ENCODE peak calls at places on chromosomes 3 and 15, in six cellular contexts. I, H, K, P, R and W are unnamed samples.

GRCh38 chr3:8875831-8876230 is 87.4 kb downstream of the RAD18 start:
- DNase-seq in H (no peak), K (no peak), R (no peak), P (no peak), I (no peak), W (no peak)

GRCh38 chr15:66875588-66876422 is 173.8 kb downstream of the SMAD6 start:
- DNase-seq in R (no peak), P (no peak), H (no peak), I (no peak), K (peak; percentile 38), W (peak; percentile 6)

GRCh38 chr3:64575211-64575844 is 112.5 kb downstream of the ADAMTS9 start:
- DNase-seq in R (no peak), K (peak; percentile 64), I (no peak), P (no peak), H (no peak), W (no peak)

GRCh38 chr3:14284694-14285404 is 106.2 kb downstream of the LSM3 start:
- DNase-seq in H (no peak), I (no peak), P (no peak), R (no peak), K (no peak), W (no peak)

GRCh38 chr3:197463279-197463678 is 92.5 kb downstream of the BDH1 start:
- DNase-seq in R (no peak), I (no peak), H (no peak), K (no peak), P (no peak), W (no peak)

GRCh38 chr3:194485876-194486539 is 794 bp downstream of the ATP13A3 start:
- DNase-seq in P (no peak), K (peak; percentile 68), R (peak; percentile 86), H (peak; percentile 33), I (peak; percentile 45), W (peak; percentile 43)

GRCh38 chr3:42308651-42309050 is 42.7 kb upstream of the CCK start:
- DNase-seq in R (no peak), P (no peak), H (no peak), K (no peak), I (no peak), W (no peak)

GRCh38 chr3:126976906-126977305 is 6.0 kb upstream of the PLXNA1 start:
- DNase-seq in H (no peak), R (no peak), I (no peak), K (no peak), P (no peak), W (no peak)

GRCh38 chr15:81289910-81290309 is 34.0 kb downstream of the STARD5 start:
- DNase-seq in H (no peak), P (no peak), I (no peak), K (no peak), R (no peak), W (no peak)
- H3K27ac ChIP-seq in H (no peak overlapping the region), P (no peak overlapping the region), I (no peak overlapping the region), K (no peak overlapping the region), R (no peak overlapping the region), W (no peak overlapping the region)

DNA sequence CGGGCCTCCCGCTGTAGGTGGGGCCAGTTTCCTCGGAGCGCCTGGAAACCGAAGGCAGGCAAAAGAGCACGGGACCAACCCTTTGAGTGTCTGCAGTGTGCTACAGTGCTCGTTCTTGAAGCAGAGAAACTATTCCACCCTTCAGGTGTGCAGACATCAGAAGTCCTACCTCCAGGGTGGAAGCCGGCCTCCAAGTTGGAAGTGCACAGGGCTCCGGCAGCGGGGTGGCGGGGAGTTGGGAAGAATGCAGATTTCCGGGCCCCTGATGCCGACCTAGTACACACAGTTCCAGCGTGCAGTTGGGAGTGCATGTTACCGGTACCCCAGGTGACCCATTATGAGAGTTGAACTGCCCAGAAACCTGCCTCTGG is 3.0 kb downstream of the KLF13 start:
- DNase-seq in P (no peak), R (no peak), H (no peak), K (no peak), I (no peak), W (no peak)
- H3K27ac ChIP-seq in P (no peak overlapping the region), R (no peak overlapping the region), H (peak overlapping the region; percentile 99), K (no peak overlapping the region), I (peak overlapping the region; percentile 92), W (peak overlapping the region; percentile 91)

DNA sequence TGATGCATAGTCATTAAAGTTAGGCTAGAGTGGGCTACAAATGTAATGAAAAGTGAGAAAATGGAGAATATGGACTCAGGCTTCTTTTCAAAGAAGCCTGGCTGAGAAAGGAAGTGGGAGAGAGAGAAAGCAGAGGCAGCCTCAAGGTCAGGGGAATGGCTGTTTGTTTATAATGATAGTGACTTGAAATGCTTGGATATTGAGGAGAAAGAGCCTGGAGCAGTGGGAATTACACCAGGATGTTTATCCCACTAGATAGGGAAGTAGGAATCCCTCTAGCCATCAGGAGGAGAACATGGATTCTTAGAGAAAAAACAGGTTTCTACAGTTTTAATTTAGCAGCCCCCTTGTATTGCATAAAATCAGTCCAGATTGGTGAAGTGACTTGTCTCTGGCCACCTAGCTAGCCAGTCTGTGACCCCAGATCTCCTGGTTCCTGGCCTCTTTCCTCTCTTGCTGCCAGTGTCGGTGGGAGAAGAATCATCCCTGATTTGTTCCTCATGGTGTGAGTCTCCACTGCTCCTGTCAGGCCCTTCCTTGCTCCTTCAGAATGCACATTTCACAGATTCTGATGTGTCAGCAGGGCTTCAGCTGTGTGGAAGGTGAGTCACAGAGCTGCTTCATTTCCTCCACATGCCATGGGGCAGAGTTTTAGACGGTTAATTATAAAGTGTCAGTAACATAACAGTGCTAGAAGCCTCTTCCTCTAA is 32.9 kb downstream of the SEMA6D start:
- DNase-seq in I (no peak), K (peak; percentile 57), P (no peak), H (no peak), R (no peak), W (no peak)
- H3K27ac ChIP-seq in I (no peak overlapping the region), K (no peak overlapping the region), P (no peak overlapping the region), H (no peak overlapping the region), R (no peak overlapping the region), W (no peak overlapping the region)

GRCh38 chr3:27557411-27557810 is 73.2 kb upstream of the SLC4A7 start:
- DNase-seq in R (no peak), P (no peak), K (no peak), I (no peak), H (no peak), W (no peak)
- H3K27ac ChIP-seq in R (peak overlapping the region; percentile 99), P (no peak overlapping the region), K (no peak overlapping the region), I (peak overlapping the region; percentile 77), H (peak overlapping the region; percentile 57), W (no peak overlapping the region)